ENCODE peak calls at places on chromosomes 13 and 19, in five cellular contexts. One of them, this sample, is unnamed.

GRCh38 chr19:20359933-20360720 is 193.1 kb downstream of the ZNF486 start:
- DNase-seq in lung: no peak
- DNase-seq in AG04450: no peak
- DNase-seq in CD4-positive, CD25-positive, alpha-beta regulatory T cell: no peak
- DNase-seq in right cardiac atrium: no peak
- DNase-seq in this sample: peak; percentile 34

GRCh38 chr19:18659281-18660050 is 22.6 kb downstream of the KLHL26 start:
- DNase-seq in right cardiac atrium: peak; percentile 89
- DNase-seq in lung: no peak
- DNase-seq in AG04450: no peak
- DNase-seq in CD4-positive, CD25-positive, alpha-beta regulatory T cell: no peak
- DNase-seq in this sample: no peak

GRCh38 chr19:35349614-35350521 is 2.2 kb downstream of the FFAR1 start:
- DNase-seq in right cardiac atrium: no peak
- DNase-seq in CD4-positive, CD25-positive, alpha-beta regulatory T cell: no peak
- DNase-seq in lung: no peak
- DNase-seq in AG04450: no peak
- DNase-seq in this sample: no peak

GRCh38 chr19:17627921-17628320 is 60.2 kb downstream of the UNC13A start:
- DNase-seq in lung: no peak
- DNase-seq in CD4-positive, CD25-positive, alpha-beta regulatory T cell: no peak
- DNase-seq in right cardiac atrium: no peak
- DNase-seq in AG04450: no peak
- DNase-seq in this sample: no peak

GRCh38 chr13:96982672-96983071 is 11.6 kb downstream of the OXGR1 start:
- DNase-seq in AG04450: no peak
- DNase-seq in CD4-positive, CD25-positive, alpha-beta regulatory T cell: no peak
- DNase-seq in lung: no peak
- DNase-seq in right cardiac atrium: no peak
- DNase-seq in this sample: no peak

GRCh38 chr19:3184847-3185481 is 766 bp upstream of the NCLN start:
- DNase-seq in right cardiac atrium: peak; percentile 92
- DNase-seq in lung: peak; percentile 79
- DNase-seq in CD4-positive, CD25-positive, alpha-beta regulatory T cell: peak; percentile 66
- DNase-seq in AG04450: no peak
- DNase-seq in this sample: no peak

GRCh38 chr19:56106993-56107392 is 14.1 kb downstream of the ZNF787 start:
- DNase-seq in AG04450: no peak
- DNase-seq in lung: no peak
- DNase-seq in CD4-positive, CD25-positive, alpha-beta regulatory T cell: no peak
- DNase-seq in right cardiac atrium: no peak
- DNase-seq in this sample: no peak

GRCh38 chr13:110397445-110397844 is 90.4 kb downstream of the COL4A2 start:
- DNase-seq in CD4-positive, CD25-positive, alpha-beta regulatory T cell: no peak
- DNase-seq in right cardiac atrium: peak; percentile 79
- DNase-seq in AG04450: no peak
- DNase-seq in lung: no peak
- DNase-seq in this sample: no peak

GRCh38 chr19:56748443-56748842 is 76.9 kb upstream of the ZNF835 start:
- DNase-seq in right cardiac atrium: no peak
- DNase-seq in AG04450: no peak
- DNase-seq in lung: no peak
- DNase-seq in CD4-positive, CD25-positive, alpha-beta regulatory T cell: no peak
- DNase-seq in this sample: no peak

GRCh38 chr19:55348317-55349034 is 6.0 kb downstream of the COX6B2 start:
- DNase-seq in AG04450: no peak
- DNase-seq in CD4-positive, CD25-positive, alpha-beta regulatory T cell: no peak
- DNase-seq in right cardiac atrium: peak; percentile 38
- DNase-seq in lung: peak; percentile 43
- DNase-seq in this sample: no peak

GRCh38 chr19:18320865-18321728 is 1.8 kb downstream of the LSM4 start:
- DNase-seq in AG04450: no peak
- DNase-seq in lung: no peak
- DNase-seq in right cardiac atrium: no peak
- DNase-seq in CD4-positive, CD25-positive, alpha-beta regulatory T cell: no peak
- DNase-seq in this sample: no peak

GRCh38 chr19:57888494-57889231 is at the start of gene ZNF814:
- DNase-seq in CD4-positive, CD25-positive, alpha-beta regulatory T cell: peak; percentile 50
- DNase-seq in right cardiac atrium: peak; percentile 96
- DNase-seq in lung: peak; percentile 79
- DNase-seq in AG04450: peak; percentile 47
- DNase-seq in this sample: peak; percentile 59

GRCh38 chr19:13796301-13797057 is 1.2 kb downstream of the ZSWIM4 start:
- DNase-seq in AG04450: peak; percentile 86
- DNase-seq in CD4-positive, CD25-positive, alpha-beta regulatory T cell: no peak
- DNase-seq in lung: peak; percentile 62
- DNase-seq in right cardiac atrium: peak; percentile 92
- DNase-seq in this sample: peak; percentile 72

GRCh38 chr13:71871180-71871754 is 4.3 kb upstream of the DACH1 start:
- DNase-seq in right cardiac atrium: no peak
- DNase-seq in AG04450: no peak
- DNase-seq in lung: no peak
- DNase-seq in CD4-positive, CD25-positive, alpha-beta regulatory T cell: no peak
- DNase-seq in this sample: no peak

GRCh38 chr19:6213266-6213595 is 66.5 kb downstream of the MLLT1 start:
- DNase-seq in lung: no peak
- DNase-seq in right cardiac atrium: no peak
- DNase-seq in CD4-positive, CD25-positive, alpha-beta regulatory T cell: no peak
- DNase-seq in AG04450: no peak
- DNase-seq in this sample: no peak

GRCh38 chr13:39788097-39788496 is 132.6 kb downstream of the COG6 start:
- DNase-seq in AG04450: no peak
- DNase-seq in lung: no peak
- DNase-seq in right cardiac atrium: peak; percentile 62
- DNase-seq in CD4-positive, CD25-positive, alpha-beta regulatory T cell: no peak
- DNase-seq in this sample: no peak

GRCh38 chr19:35056513-35057063 is 15.1 kb downstream of the HPN start:
- DNase-seq in CD4-positive, CD25-positive, alpha-beta regulatory T cell: no peak
- DNase-seq in AG04450: no peak
- DNase-seq in lung: no peak
- DNase-seq in right cardiac atrium: no peak
- DNase-seq in this sample: no peak

GRCh38 chr19:16801599-16801998 is 27.6 kb upstream of the SIN3B start:
- DNase-seq in AG04450: no peak
- DNase-seq in lung: no peak
- DNase-seq in right cardiac atrium: no peak
- DNase-seq in CD4-positive, CD25-positive, alpha-beta regulatory T cell: no peak
- DNase-seq in this sample: peak; percentile 36

GRCh38 chr19:40154121-40154680 is 37.0 kb upstream of the MAP3K10 start:
- DNase-seq in CD4-positive, CD25-positive, alpha-beta regulatory T cell: no peak
- DNase-seq in AG04450: no peak
- DNase-seq in lung: no peak
- DNase-seq in right cardiac atrium: no peak
- DNase-seq in this sample: no peak

GRCh38 chr19:48877900-48878218 is 5.6 kb downstream of the PPP1R15A start:
- DNase-seq in lung: no peak
- DNase-seq in AG04450: no peak
- DNase-seq in CD4-positive, CD25-positive, alpha-beta regulatory T cell: no peak
- DNase-seq in right cardiac atrium: no peak
- DNase-seq in this sample: no peak

DNA sequence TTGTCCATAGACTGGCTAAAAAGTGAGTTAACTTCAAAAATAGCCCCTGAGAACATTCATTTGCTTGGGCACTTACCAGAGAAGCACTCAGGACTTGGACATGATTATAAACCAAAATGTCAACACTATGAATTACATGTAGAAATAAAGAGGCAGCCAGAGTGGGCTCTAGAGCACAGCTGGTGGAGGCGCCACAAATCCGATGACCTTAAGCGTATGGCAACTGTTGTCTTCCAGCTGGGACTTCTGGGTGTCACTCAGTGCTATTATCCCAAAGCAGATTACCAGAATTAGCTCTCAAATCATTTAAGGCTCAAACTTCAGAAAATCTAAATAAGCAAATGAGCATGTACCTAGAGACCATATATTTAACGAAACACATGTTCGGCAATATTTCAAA is 1255.5 kb upstream of the SLC10A2 start:
- DNase-seq in right cardiac atrium: no peak
- DNase-seq in CD4-positive, CD25-positive, alpha-beta regulatory T cell: no peak
- DNase-seq in AG04450: no peak
- DNase-seq in lung: no peak
- DNase-seq in this sample: no peak
- H3K27ac ChIP-seq in right cardiac atrium: no peak overlapping the region
- H3K27ac ChIP-seq in CD4-positive, CD25-positive, alpha-beta regulatory T cell: no peak overlapping the region
- H3K27ac ChIP-seq in AG04450: no peak overlapping the region
- H3K27ac ChIP-seq in lung: no peak overlapping the region
- H3K27ac ChIP-seq in this sample: no peak overlapping the region

DNA sequence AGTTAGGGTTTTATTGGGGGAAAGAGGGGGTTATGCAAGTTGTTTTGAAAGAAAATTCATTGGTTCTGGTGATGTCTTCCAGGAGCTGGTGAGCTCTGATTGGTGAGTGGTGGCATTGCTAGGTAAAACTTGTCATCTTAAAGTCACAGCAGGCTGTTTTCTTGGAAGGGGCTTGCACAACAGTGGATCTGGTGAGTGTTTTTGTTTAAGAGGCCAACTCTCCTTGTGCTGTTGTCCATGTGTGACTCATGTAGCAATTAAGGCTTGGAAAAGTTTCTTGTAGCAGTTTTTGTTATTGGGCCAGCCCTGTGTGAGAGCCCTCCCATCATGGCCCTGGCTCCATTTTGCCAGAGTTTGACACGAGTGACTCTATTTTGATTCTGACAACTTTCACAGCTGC is 109.4 kb downstream of the RFC3 start:
- DNase-seq in AG04450: no peak
- DNase-seq in CD4-positive, CD25-positive, alpha-beta regulatory T cell: no peak
- DNase-seq in lung: no peak
- DNase-seq in right cardiac atrium: no peak
- DNase-seq in this sample: no peak
- H3K27ac ChIP-seq in AG04450: no peak overlapping the region
- H3K27ac ChIP-seq in CD4-positive, CD25-positive, alpha-beta regulatory T cell: no peak overlapping the region
- H3K27ac ChIP-seq in lung: no peak overlapping the region
- H3K27ac ChIP-seq in right cardiac atrium: no peak overlapping the region
- H3K27ac ChIP-seq in this sample: no peak overlapping the region

GRCh38 chr13:30868806-30869470 is 37.1 kb upstream of the MEDAG start:
- DNase-seq in lung: no peak
- DNase-seq in right cardiac atrium: no peak
- DNase-seq in AG04450: no peak
- DNase-seq in CD4-positive, CD25-positive, alpha-beta regulatory T cell: no peak
- DNase-seq in this sample: no peak
- H3K27ac ChIP-seq in lung: no peak overlapping the region
- H3K27ac ChIP-seq in right cardiac atrium: peak overlapping the region; percentile 31
- H3K27ac ChIP-seq in AG04450: peak overlapping the region; percentile 100
- H3K27ac ChIP-seq in CD4-positive, CD25-positive, alpha-beta regulatory T cell: no peak overlapping the region
- H3K27ac ChIP-seq in this sample: no peak overlapping the region

DNA sequence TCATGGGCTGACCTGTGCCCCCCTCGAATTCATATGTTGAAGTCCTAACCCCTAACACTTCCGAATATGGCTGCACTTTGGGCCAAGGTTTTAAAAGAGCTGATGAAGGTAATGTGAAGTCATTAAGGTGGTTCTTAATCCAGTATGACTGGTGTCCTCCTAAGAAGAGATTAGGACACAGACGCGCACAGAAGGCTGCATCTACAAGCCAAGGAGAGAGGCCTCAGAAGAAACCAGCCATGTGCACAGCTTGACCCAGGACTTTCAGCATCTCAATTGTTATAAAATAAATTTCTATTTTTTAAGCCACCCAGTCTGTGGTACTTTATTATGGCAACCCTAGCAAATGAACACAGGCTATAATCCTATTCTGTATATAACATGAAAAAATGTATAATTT is 99.9 kb downstream of the DOCK9 start:
- DNase-seq in CD4-positive, CD25-positive, alpha-beta regulatory T cell: no peak
- DNase-seq in AG04450: no peak
- DNase-seq in lung: no peak
- DNase-seq in right cardiac atrium: no peak
- DNase-seq in this sample: no peak
- H3K27ac ChIP-seq in CD4-positive, CD25-positive, alpha-beta regulatory T cell: no peak overlapping the region
- H3K27ac ChIP-seq in AG04450: no peak overlapping the region
- H3K27ac ChIP-seq in lung: no peak overlapping the region
- H3K27ac ChIP-seq in right cardiac atrium: no peak overlapping the region
- H3K27ac ChIP-seq in this sample: no peak overlapping the region

DNA sequence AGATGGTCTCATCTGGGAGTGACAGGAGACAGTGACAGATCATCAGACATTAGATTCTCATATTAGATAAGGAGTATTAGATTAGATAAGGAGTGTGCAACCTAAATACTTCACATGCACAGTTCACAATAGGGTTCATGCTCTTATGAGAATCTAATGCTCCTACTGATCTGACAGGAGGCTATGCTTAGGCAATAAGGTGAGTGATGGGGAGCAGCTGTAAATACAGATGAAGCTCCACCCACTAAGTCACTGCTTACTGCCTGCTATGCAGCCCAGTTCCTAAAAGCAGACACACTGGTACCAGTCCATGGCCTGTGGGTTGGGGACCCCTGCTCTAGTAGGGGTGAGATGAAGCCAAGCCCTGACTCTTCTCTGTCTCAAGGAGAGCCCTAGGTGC is 10.0 kb upstream of the IGFL3 start:
- DNase-seq in CD4-positive, CD25-positive, alpha-beta regulatory T cell: no peak
- DNase-seq in AG04450: peak; percentile 21
- DNase-seq in right cardiac atrium: no peak
- DNase-seq in lung: no peak
- DNase-seq in this sample: no peak
- H3K27ac ChIP-seq in CD4-positive, CD25-positive, alpha-beta regulatory T cell: no peak overlapping the region
- H3K27ac ChIP-seq in AG04450: no peak overlapping the region
- H3K27ac ChIP-seq in right cardiac atrium: no peak overlapping the region
- H3K27ac ChIP-seq in lung: no peak overlapping the region
- H3K27ac ChIP-seq in this sample: peak overlapping the region; percentile 81

GRCh38 chr19:12754465-12755196 is 3.0 kb downstream of the BEST2 start:
- DNase-seq in lung: no peak
- DNase-seq in CD4-positive, CD25-positive, alpha-beta regulatory T cell: no peak
- DNase-seq in AG04450: no peak
- DNase-seq in right cardiac atrium: no peak
- DNase-seq in this sample: no peak

GRCh38 chr19:12752056-12752781 is 628 bp downstream of the BEST2 start:
- DNase-seq in lung: no peak
- DNase-seq in CD4-positive, CD25-positive, alpha-beta regulatory T cell: no peak
- DNase-seq in AG04450: no peak
- DNase-seq in right cardiac atrium: no peak
- DNase-seq in this sample: no peak

GRCh38 chr19:12749938-12750521 is 1.6 kb upstream of the BEST2 start:
- DNase-seq in AG04450: no peak
- DNase-seq in right cardiac atrium: no peak
- DNase-seq in CD4-positive, CD25-positive, alpha-beta regulatory T cell: no peak
- DNase-seq in lung: no peak
- DNase-seq in this sample: no peak

GRCh38 chr19:12750851-12751250 is 740 bp upstream of the BEST2 start:
- DNase-seq in AG04450: no peak
- DNase-seq in right cardiac atrium: no peak
- DNase-seq in CD4-positive, CD25-positive, alpha-beta regulatory T cell: no peak
- DNase-seq in lung: no peak
- DNase-seq in this sample: no peak

DNA sequence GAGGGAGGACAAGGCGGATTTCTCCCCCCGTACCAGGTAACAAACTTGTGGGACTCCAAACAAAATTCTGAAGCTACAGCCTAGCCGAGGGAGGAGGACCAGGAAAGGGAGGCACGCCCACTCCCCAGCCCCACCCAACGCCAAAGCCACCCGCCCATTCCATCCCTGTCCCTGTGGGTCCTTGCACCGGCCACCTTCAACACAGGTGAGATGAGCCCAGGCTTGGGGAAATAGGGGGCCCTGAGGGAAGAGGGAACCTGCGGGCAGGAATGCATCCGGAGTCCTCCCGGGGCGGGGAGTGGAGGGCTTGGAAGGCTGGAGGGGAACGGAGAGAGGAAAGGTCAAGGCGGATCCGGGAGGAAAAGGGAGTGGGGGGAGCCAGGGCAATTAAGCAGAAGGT is at the start of gene BEST2:
- DNase-seq in lung: no peak
- DNase-seq in AG04450: no peak
- DNase-seq in right cardiac atrium: no peak
- DNase-seq in CD4-positive, CD25-positive, alpha-beta regulatory T cell: no peak
- DNase-seq in this sample: no peak
- H3K27ac ChIP-seq in lung: no peak within 1 kb of the TSS
- H3K27ac ChIP-seq in AG04450: no peak within 1 kb of the TSS
- H3K27ac ChIP-seq in right cardiac atrium: no peak within 1 kb of the TSS
- H3K27ac ChIP-seq in CD4-positive, CD25-positive, alpha-beta regulatory T cell: no peak within 1 kb of the TSS
- H3K27ac ChIP-seq in this sample: no peak within 1 kb of the TSS

This sample was measured in foreskin keratinocyte.